ENCODE peak calls at places on chromosome 10, in five cellular contexts. Y, N, P, T and I are unnamed samples.

GRCh38 chr10:104323085-104323484 is 15.2 kb downstream of the ITPRIP start:
- DNase-seq in N (no peak), Y (no peak), P (no peak), T (no peak), I (no peak)

GRCh38 chr10:58412502-58412961 is 27.3 kb downstream of the TFAM start:
- DNase-seq in N (no peak), T (peak), Y (peak), P (no peak), I (peak)

GRCh38 chr10:45229823-45230222 is 85.6 kb downstream of the OR13A1 start:
- DNase-seq in Y (no peak), T (no peak), P (no peak), N (no peak), I (no peak)

GRCh38 chr10:132925614-132926013 is 16.8 kb downstream of the CFAP46 start:
- DNase-seq in P (no peak), T (no peak), Y (no peak), N (peak), I (no peak)

GRCh38 chr10:55426138-55426537 is 625.1 kb upstream of the PCDH15 start:
- DNase-seq in P (no peak), N (no peak), Y (peak), T (peak), I (no peak)

GRCh38 chr10:79401015-79401921 is 44.2 kb downstream of the ZCCHC24 start:
- DNase-seq in T (no peak), Y (no peak), P (no peak), N (peak), I (peak)

GRCh38 chr10:30755474-30755873 is 125.9 kb upstream of the LYZL2 start:
- DNase-seq in Y (no peak), P (peak), T (no peak), N (no peak), I (no peak)

GRCh38 chr10:24645784-24646183 is 77.9 kb downstream of the ARHGAP21 start:
- DNase-seq in T (no peak), P (no peak), Y (no peak), N (no peak), I (no peak)

DNA sequence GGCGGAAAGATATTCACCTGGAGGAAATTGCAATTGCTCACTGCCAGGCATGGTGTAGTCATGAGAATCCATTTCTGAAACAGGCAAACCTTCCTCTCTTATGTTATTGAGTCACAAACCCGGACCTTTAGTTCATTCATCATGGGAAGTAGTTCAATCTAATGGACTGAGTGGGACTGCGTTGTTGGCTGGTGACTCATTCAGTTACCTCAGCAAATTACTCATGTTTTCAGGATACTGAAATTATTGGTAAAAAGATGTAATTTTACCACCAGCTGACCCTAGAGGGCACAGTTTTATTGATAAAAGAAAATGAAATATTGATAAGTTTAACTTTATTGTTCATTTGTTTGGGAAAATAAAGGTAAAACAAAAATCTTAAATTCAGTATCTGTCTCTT is 1194.4 kb upstream of the SORCS1 start:
- DNase-seq in T (no peak), N (no peak), Y (no peak), P (no peak), I (no peak)
- TF ChIP-seq CTCF in T (no peak), N (no peak), Y (no peak), P (no peak), I (no peak)

DNA sequence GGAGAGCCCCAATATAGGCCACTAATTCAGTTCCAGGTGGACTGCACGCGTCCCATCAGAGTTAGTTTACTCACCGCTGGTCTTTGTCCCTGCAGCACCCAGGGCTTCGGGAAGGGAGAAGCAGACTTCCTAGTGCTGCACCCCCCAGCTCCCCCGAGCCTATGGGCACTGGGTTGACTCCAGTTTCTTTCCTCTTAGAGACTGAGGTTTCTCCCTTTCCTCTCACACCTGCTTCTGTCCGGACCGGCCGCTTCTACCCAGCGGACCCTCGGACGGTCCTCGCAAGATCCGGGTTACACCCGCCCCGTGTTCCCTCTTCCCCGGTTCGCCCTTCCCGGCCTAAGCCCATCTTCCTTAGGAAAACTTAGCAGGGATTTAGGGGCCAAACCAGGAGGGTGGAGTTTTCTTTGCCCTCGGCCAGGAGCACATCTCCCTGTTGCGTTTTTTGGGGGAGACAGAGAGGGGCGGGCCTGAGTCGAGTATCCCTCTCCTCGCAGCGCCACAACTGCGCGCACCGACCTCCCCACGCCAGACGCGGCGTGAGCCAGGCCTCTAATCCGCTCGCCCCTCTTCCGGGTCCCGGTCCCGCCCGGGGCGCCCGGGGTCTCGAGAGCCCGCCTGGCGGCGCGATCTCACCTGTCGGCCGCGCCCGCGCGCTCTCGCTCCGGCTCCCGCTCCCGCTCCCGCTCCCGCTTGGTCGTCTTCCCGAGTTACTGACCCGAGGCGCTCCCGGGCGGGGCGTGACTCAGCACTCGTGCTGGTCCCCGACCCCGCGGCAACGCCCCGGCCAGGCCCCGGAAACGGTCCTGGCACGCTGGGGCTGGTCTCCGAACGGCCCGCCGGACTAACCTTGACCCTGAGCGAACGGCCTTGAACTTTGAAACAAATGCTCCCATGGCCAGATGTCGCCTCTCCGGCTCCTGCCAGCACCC is at the start of gene AIFM2:
- DNase-seq in P (peak), N (peak), T (peak), Y (peak), I (peak)
- TF ChIP-seq CTCF in P (no peak), N (peak), T (peak), Y (no peak), I (peak)

DNA sequence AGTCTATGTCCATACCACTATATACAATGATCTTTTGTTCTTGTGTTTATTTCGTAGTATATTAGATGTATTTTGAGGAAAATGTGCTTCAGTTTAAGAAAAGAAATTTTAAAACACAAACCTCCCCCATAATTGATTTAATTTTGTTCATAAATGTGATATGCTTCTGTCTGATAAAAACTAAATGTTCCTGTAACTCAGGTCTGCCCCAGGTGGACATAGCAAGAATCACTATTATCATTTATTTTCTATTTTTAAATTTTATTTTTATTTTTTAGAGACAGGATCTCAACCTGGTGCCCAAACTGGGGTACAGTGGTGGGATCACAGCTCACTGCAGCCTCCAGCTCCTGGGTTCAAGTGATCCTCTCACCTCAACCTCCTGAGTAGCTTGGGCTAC is 43.2 kb downstream of the BEND7 start:
- DNase-seq in Y (no peak), P (no peak), T (no peak), N (no peak), I (no peak)
- TF ChIP-seq CTCF in Y (no peak), P (no peak), T (peak), N (no peak), I (no peak)

DNA sequence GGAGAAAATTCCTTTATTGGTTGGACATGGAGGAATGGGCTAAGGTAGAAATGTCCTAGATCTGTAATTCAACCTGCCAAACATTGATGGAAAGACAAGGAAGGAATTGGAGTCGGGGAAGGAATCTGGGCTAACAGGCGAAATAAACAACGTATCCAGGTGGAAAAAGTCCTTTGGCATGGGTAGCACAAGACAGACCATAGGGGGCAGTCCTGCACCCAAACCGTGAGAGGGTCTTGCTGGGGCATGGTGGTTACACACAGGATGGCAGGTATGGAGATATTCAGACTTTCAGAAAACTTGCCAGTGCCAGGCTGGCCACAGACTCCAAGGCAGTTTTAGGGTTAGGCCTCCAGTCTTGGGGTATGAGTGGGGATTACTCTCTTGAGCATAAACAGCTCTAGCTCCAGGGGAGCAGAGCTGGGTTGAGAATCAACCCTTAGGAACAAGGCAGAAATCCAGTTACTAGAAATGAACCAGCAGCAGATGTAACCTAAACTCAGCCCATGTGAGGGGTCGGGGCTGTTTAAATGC is 188.6 kb upstream of the GDF10 start:
- DNase-seq in N (no peak), P (peak), T (no peak), Y (peak), I (no peak)
- TF ChIP-seq CTCF in N (no peak), P (no peak), T (peak), Y (peak), I (peak)

GRCh38 chr10:18308600-18308999 is 168.4 kb downstream of the CACNB2 start:
- DNase-seq in T (no peak), N (peak), Y (no peak), P (no peak), I (no peak)

GRCh38 chr10:18313146-18313542 is 172.9 kb downstream of the CACNB2 start:
- DNase-seq in N (no peak), Y (no peak), T (no peak), P (no peak), I (no peak)

GRCh38 chr10:18313626-18314025 is 173.4 kb downstream of the CACNB2 start:
- DNase-seq in N (no peak), P (no peak), T (no peak), Y (no peak), I (no peak)

GRCh38 chr10:18310761-18311160 is 170.5 kb downstream of the CACNB2 start:
- DNase-seq in T (no peak), P (no peak), N (no peak), Y (no peak), I (no peak)

GRCh38 chr10:18312385-18313145 is 172.3 kb downstream of the CACNB2 start:
- DNase-seq in Y (no peak), N (no peak), T (peak), P (no peak), I (no peak)
- TF ChIP-seq CTCF in Y (peak), N (peak), T (peak), P (no peak), I (peak)

GRCh38 chr10:35546824-35547225 is 58.3 kb upstream of the GJD4 start:
- DNase-seq in N (no peak), Y (no peak), P (no peak), T (peak), I (no peak)
- TF ChIP-seq CTCF in N (no peak), Y (no peak), P (no peak), T (peak), I (peak)

GRCh38 chr10:34824870-34825269 is 9.8 kb upstream of the PARD3 start:
- DNase-seq in P (no peak), N (no peak), T (peak), Y (peak), I (peak)
- TF ChIP-seq CTCF in P (no peak), N (no peak), T (peak), Y (no peak), I (peak)

GRCh38 chr10:10256860-10257259 is 760.8 kb upstream of the CELF2 start:
- DNase-seq in T (no peak), N (no peak), Y (no peak), P (no peak), I (no peak)

DNA sequence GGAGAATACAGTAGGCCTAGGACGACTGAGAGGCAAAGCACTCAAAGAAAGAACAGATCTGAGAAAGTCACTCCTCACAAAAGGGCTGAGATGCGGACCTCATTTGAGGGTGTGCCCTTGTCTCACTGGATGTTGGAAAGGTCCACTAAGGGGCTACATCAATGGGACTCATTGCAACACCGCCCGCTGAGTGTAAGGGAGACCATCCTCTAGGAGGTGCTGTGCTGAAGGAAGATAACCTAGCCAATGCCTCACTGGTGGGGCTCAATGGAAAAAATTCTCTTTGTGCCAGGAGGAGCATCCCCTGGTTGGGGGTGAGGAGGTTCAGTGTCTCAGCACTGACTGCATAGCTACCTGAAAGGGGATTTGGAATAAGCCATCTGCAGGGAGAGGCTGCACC is 758.7 kb upstream of the CELF2 start:
- DNase-seq in Y (peak), N (no peak), P (no peak), T (no peak), I (no peak)
- TF ChIP-seq CTCF in Y (no peak), N (no peak), P (no peak), T (no peak), I (no peak)

DNA sequence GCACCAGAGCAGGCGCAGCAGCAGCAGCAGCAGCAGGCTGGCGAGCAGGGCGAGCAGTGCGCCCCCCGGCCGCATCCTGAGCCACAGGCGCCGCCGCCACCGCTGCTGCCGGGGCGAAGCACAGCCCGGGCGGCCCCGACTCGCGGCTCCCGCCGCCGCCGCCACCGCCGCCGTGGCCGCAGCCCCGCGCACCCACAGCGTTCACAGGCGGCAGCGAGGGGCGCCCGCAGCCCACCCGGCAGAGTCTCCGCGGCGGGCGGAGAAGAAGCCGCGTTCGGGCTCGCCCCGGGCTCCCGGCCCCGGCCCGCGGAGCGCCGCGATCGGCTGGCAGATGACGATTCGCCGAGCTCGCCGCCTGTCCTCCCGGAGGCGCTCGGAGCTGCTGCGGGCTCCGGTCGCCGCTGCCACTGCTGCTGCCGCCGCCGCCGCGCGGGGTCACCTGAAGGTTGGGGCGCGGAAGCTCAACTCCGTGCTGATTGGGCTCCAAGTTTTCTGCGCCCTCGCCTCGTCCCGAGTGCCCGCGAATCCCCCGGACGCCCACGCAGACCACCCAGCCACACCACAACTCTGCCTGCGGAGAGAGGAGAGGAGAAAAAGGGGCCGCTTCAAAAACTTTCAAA is at the start of gene ST8SIA6:
- DNase-seq in T (peak), Y (peak), P (no peak), N (peak), I (peak)
- TF ChIP-seq CTCF in T (peak), Y (no peak), P (no peak), N (no peak), I (no peak)